ENCODE peak calls at places on chromosomes 11 and 22, in ten cellular contexts. One of them, this sample, is unnamed.

GRCh38 chr22:20858615-20859416 is at the start of the genes PI4KA and SNAP29:
- DNase-seq in colonic mucosa: peak; percentile 99
- DNase-seq in mammary epithelial cell: peak; percentile 98
- DNase-seq in fibroblast of lung: peak; percentile 98
- DNase-seq in GM12865: peak; percentile 99
- DNase-seq in body of pancreas: peak; percentile 99
- DNase-seq in choroid plexus epithelial cell: peak; percentile 99
- DNase-seq in HL-60: peak; percentile 98
- DNase-seq in left lung: peak; percentile 100
- DNase-seq in HCT116: peak; percentile 93
- DNase-seq in this sample: peak; percentile 98

GRCh38 chr11:18352581-18352980 is 30.2 kb downstream of the GTF2H1 start:
- DNase-seq in mammary epithelial cell: peak; percentile 42
- DNase-seq in HL-60: no peak
- DNase-seq in HCT116: no peak
- DNase-seq in colonic mucosa: no peak
- DNase-seq in body of pancreas: no peak
- DNase-seq in GM12865: no peak
- DNase-seq in fibroblast of lung: no peak
- DNase-seq in choroid plexus epithelial cell: peak; percentile 45
- DNase-seq in left lung: no peak
- DNase-seq in this sample: no peak

GRCh38 chr11:131883332-131883731 is 512.9 kb downstream of the NTM start:
- DNase-seq in choroid plexus epithelial cell: no peak
- DNase-seq in left lung: no peak
- DNase-seq in HL-60: no peak
- DNase-seq in HCT116: no peak
- DNase-seq in fibroblast of lung: no peak
- DNase-seq in colonic mucosa: no peak
- DNase-seq in mammary epithelial cell: no peak
- DNase-seq in GM12865: no peak
- DNase-seq in body of pancreas: no peak
- DNase-seq in this sample: no peak

GRCh38 chr11:33701302-33701701 is 676 bp upstream of the C11orf91 start:
- DNase-seq in body of pancreas: no peak
- DNase-seq in colonic mucosa: no peak
- DNase-seq in choroid plexus epithelial cell: peak; percentile 68
- DNase-seq in mammary epithelial cell: peak; percentile 91
- DNase-seq in left lung: no peak
- DNase-seq in fibroblast of lung: peak; percentile 38
- DNase-seq in GM12865: no peak
- DNase-seq in HL-60: no peak
- DNase-seq in HCT116: no peak
- DNase-seq in this sample: no peak

GRCh38 chr11:9139628-9140357 is 48.4 kb upstream of the SCUBE2 start:
- DNase-seq in choroid plexus epithelial cell: no peak
- DNase-seq in GM12865: no peak
- DNase-seq in HL-60: no peak
- DNase-seq in HCT116: no peak
- DNase-seq in body of pancreas: no peak
- DNase-seq in colonic mucosa: no peak
- DNase-seq in left lung: no peak
- DNase-seq in fibroblast of lung: no peak
- DNase-seq in mammary epithelial cell: no peak
- DNase-seq in this sample: no peak

GRCh38 chr11:66999555-66999954 is 23.4 kb upstream of the SYT12 start:
- DNase-seq in body of pancreas: no peak
- DNase-seq in choroid plexus epithelial cell: no peak
- DNase-seq in HL-60: no peak
- DNase-seq in GM12865: no peak
- DNase-seq in left lung: no peak
- DNase-seq in HCT116: no peak
- DNase-seq in fibroblast of lung: no peak
- DNase-seq in colonic mucosa: no peak
- DNase-seq in mammary epithelial cell: no peak
- DNase-seq in this sample: no peak

GRCh38 chr11:63999349-64000025 is 13.2 kb downstream of the OTUB1 start:
- DNase-seq in GM12865: peak; percentile 51
- DNase-seq in HCT116: no peak
- DNase-seq in mammary epithelial cell: peak; percentile 89
- DNase-seq in colonic mucosa: peak; percentile 79
- DNase-seq in left lung: peak; percentile 86
- DNase-seq in choroid plexus epithelial cell: peak; percentile 61
- DNase-seq in fibroblast of lung: peak; percentile 28
- DNase-seq in body of pancreas: peak; percentile 45
- DNase-seq in HL-60: no peak
- DNase-seq in this sample: peak; percentile 34

GRCh38 chr22:43880743-43881055 is 11.1 kb downstream of the PNPLA5 start:
- DNase-seq in GM12865: no peak
- DNase-seq in body of pancreas: no peak
- DNase-seq in left lung: no peak
- DNase-seq in choroid plexus epithelial cell: no peak
- DNase-seq in mammary epithelial cell: no peak
- DNase-seq in colonic mucosa: no peak
- DNase-seq in HCT116: no peak
- DNase-seq in fibroblast of lung: no peak
- DNase-seq in HL-60: no peak
- DNase-seq in this sample: no peak

GRCh38 chr11:444397-445144 is 2.8 kb upstream of the ANO9 start:
- DNase-seq in choroid plexus epithelial cell: peak; percentile 29
- DNase-seq in fibroblast of lung: peak; percentile 19
- DNase-seq in body of pancreas: peak; percentile 32
- DNase-seq in GM12865: no peak
- DNase-seq in HCT116: no peak
- DNase-seq in colonic mucosa: peak; percentile 79
- DNase-seq in HL-60: no peak
- DNase-seq in left lung: peak; percentile 71
- DNase-seq in mammary epithelial cell: peak; percentile 24
- DNase-seq in this sample: peak; percentile 18

GRCh38 chr11:75386912-75387311 is 12.4 kb upstream of the RPS3 start:
- DNase-seq in choroid plexus epithelial cell: no peak
- DNase-seq in colonic mucosa: peak; percentile 56
- DNase-seq in HCT116: no peak
- DNase-seq in fibroblast of lung: no peak
- DNase-seq in mammary epithelial cell: no peak
- DNase-seq in left lung: no peak
- DNase-seq in HL-60: no peak
- DNase-seq in GM12865: no peak
- DNase-seq in body of pancreas: no peak
- DNase-seq in this sample: no peak

GRCh38 chr11:33742249-33742851 is 6.1 kb upstream of the CD59 start:
- DNase-seq in body of pancreas: no peak
- DNase-seq in HL-60: no peak
- DNase-seq in left lung: no peak
- DNase-seq in GM12865: peak; percentile 42
- DNase-seq in mammary epithelial cell: no peak
- DNase-seq in HCT116: no peak
- DNase-seq in fibroblast of lung: peak; percentile 65
- DNase-seq in choroid plexus epithelial cell: peak; percentile 66
- DNase-seq in colonic mucosa: no peak
- DNase-seq in this sample: peak; percentile 65

GRCh38 chr11:67648140-67648795 is 2.3 kb downstream of the ACY3 start:
- DNase-seq in choroid plexus epithelial cell: no peak
- DNase-seq in colonic mucosa: no peak
- DNase-seq in fibroblast of lung: no peak
- DNase-seq in GM12865: peak; percentile 87
- DNase-seq in mammary epithelial cell: no peak
- DNase-seq in body of pancreas: peak; percentile 76
- DNase-seq in HL-60: peak; percentile 51
- DNase-seq in HCT116: peak; percentile 59
- DNase-seq in left lung: peak; percentile 70
- DNase-seq in this sample: no peak

GRCh38 chr11:5618807-5619206 is 6.0 kb upstream of the TRIM34 start:
- DNase-seq in choroid plexus epithelial cell: peak; percentile 54
- DNase-seq in left lung: no peak
- DNase-seq in HL-60: no peak
- DNase-seq in mammary epithelial cell: peak; percentile 67
- DNase-seq in fibroblast of lung: peak; percentile 53
- DNase-seq in GM12865: no peak
- DNase-seq in colonic mucosa: no peak
- DNase-seq in HCT116: no peak
- DNase-seq in body of pancreas: no peak
- DNase-seq in this sample: peak; percentile 39

GRCh38 chr11:72308226-72309073 is 64.5 kb upstream of the PHOX2A start:
- DNase-seq in colonic mucosa: no peak
- DNase-seq in HCT116: no peak
- DNase-seq in fibroblast of lung: peak; percentile 88
- DNase-seq in body of pancreas: peak; percentile 41
- DNase-seq in HL-60: no peak
- DNase-seq in GM12865: peak; percentile 9
- DNase-seq in choroid plexus epithelial cell: peak; percentile 89
- DNase-seq in left lung: no peak
- DNase-seq in mammary epithelial cell: peak; percentile 58
- DNase-seq in this sample: peak; percentile 87

GRCh38 chr11:8363924-8364323 is 100.2 kb upstream of the LMO1 start:
- DNase-seq in left lung: no peak
- DNase-seq in colonic mucosa: no peak
- DNase-seq in choroid plexus epithelial cell: no peak
- DNase-seq in HCT116: no peak
- DNase-seq in HL-60: peak; percentile 30
- DNase-seq in fibroblast of lung: peak; percentile 29
- DNase-seq in GM12865: no peak
- DNase-seq in mammary epithelial cell: no peak
- DNase-seq in body of pancreas: peak; percentile 20
- DNase-seq in this sample: peak; percentile 21

GRCh38 chr11:116169776-116170175 is 603.0 kb downstream of the BUD13 start:
- DNase-seq in body of pancreas: no peak
- DNase-seq in mammary epithelial cell: no peak
- DNase-seq in GM12865: no peak
- DNase-seq in HL-60: no peak
- DNase-seq in colonic mucosa: peak; percentile 2
- DNase-seq in left lung: no peak
- DNase-seq in choroid plexus epithelial cell: no peak
- DNase-seq in HCT116: no peak
- DNase-seq in fibroblast of lung: no peak
- DNase-seq in this sample: no peak

GRCh38 chr22:30301995-30302809 is 12.9 kb upstream of the CASTOR1 start:
- DNase-seq in mammary epithelial cell: peak; percentile 78
- DNase-seq in HL-60: peak; percentile 70
- DNase-seq in fibroblast of lung: peak; percentile 86
- DNase-seq in GM12865: peak; percentile 24
- DNase-seq in HCT116: no peak
- DNase-seq in left lung: peak; percentile 84
- DNase-seq in body of pancreas: peak; percentile 67
- DNase-seq in choroid plexus epithelial cell: peak; percentile 69
- DNase-seq in colonic mucosa: peak; percentile 74
- DNase-seq in this sample: peak; percentile 73

GRCh38 chr11:94134651-94135512 is 6.2 kb downstream of the PANX1 start:
- DNase-seq in HCT116: no peak
- DNase-seq in body of pancreas: peak; percentile 66
- DNase-seq in GM12865: peak; percentile 26
- DNase-seq in choroid plexus epithelial cell: peak; percentile 91
- DNase-seq in mammary epithelial cell: peak; percentile 90
- DNase-seq in fibroblast of lung: peak; percentile 82
- DNase-seq in HL-60: no peak
- DNase-seq in left lung: peak; percentile 45
- DNase-seq in colonic mucosa: peak; percentile 51
- DNase-seq in this sample: peak; percentile 86

GRCh38 chr22:27137809-27138400 is 480.5 kb downstream of the MIAT start:
- DNase-seq in mammary epithelial cell: no peak
- DNase-seq in body of pancreas: no peak
- DNase-seq in GM12865: no peak
- DNase-seq in choroid plexus epithelial cell: no peak
- DNase-seq in fibroblast of lung: no peak
- DNase-seq in HL-60: no peak
- DNase-seq in HCT116: no peak
- DNase-seq in left lung: peak; percentile 59
- DNase-seq in colonic mucosa: no peak
- DNase-seq in this sample: no peak

GRCh38 chr11:105000797-105001196 is 22.2 kb downstream of the CASP5 start:
- DNase-seq in HCT116: peak; percentile 19
- DNase-seq in choroid plexus epithelial cell: no peak
- DNase-seq in left lung: peak; percentile 55
- DNase-seq in colonic mucosa: no peak
- DNase-seq in body of pancreas: no peak
- DNase-seq in mammary epithelial cell: no peak
- DNase-seq in fibroblast of lung: no peak
- DNase-seq in GM12865: peak; percentile 57
- DNase-seq in HL-60: no peak
- DNase-seq in this sample: no peak
- TF ChIP-seq CTCF in HCT116: peak; percentile 75
- TF ChIP-seq CTCF in choroid plexus epithelial cell: peak; percentile 59
- TF ChIP-seq CTCF in left lung: peak; percentile 39
- TF ChIP-seq CTCF in colonic mucosa: no peak
- TF ChIP-seq CTCF in body of pancreas: peak; percentile 32
- TF ChIP-seq CTCF in mammary epithelial cell: peak; percentile 48
- TF ChIP-seq CTCF in fibroblast of lung: peak; percentile 32
- TF ChIP-seq CTCF in GM12865: peak; percentile 83
- TF ChIP-seq CTCF in HL-60: no peak
- TF ChIP-seq CTCF in this sample: peak; percentile 47

DNA sequence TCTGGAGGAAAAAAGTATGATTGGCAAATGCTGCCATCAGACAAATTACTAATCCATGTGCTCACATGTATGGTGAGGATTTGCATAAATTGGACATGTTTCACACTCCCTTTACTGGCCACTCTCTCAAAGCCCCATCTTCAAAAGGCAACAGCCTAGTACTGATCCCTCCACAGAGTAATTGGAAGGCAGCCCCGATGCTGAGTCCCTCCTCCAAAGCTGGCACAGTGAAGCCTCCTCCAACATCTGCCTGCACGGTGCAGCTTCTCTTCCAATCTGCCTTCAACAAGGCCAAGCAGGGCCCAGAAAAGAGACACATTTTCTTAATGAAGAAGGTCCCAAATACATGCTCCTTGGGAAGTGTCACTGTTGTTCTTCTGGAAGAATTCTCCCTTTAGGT is 350.6 kb downstream of the OPCML start:
- DNase-seq in body of pancreas: no peak
- DNase-seq in HL-60: no peak
- DNase-seq in HCT116: no peak
- DNase-seq in left lung: no peak
- DNase-seq in colonic mucosa: no peak
- DNase-seq in choroid plexus epithelial cell: no peak
- DNase-seq in fibroblast of lung: no peak
- DNase-seq in mammary epithelial cell: no peak
- DNase-seq in GM12865: no peak
- DNase-seq in this sample: no peak
- H3K4me3 ChIP-seq in body of pancreas: no peak overlapping the region
- H3K4me3 ChIP-seq in HL-60: no peak overlapping the region
- H3K4me3 ChIP-seq in HCT116: no peak overlapping the region
- H3K4me3 ChIP-seq in left lung: no peak overlapping the region
- H3K4me3 ChIP-seq in colonic mucosa: no peak overlapping the region
- H3K4me3 ChIP-seq in choroid plexus epithelial cell: no peak overlapping the region
- H3K4me3 ChIP-seq in fibroblast of lung: no peak overlapping the region
- H3K4me3 ChIP-seq in mammary epithelial cell: no peak overlapping the region
- H3K4me3 ChIP-seq in GM12865: no peak overlapping the region
- H3K4me3 ChIP-seq in this sample: no peak overlapping the region

GRCh38 chr11:84524422-84525051 is 1102.6 kb downstream of the DLG2 start:
- DNase-seq in HL-60: no peak
- DNase-seq in mammary epithelial cell: no peak
- DNase-seq in left lung: no peak
- DNase-seq in GM12865: peak; percentile 10
- DNase-seq in body of pancreas: no peak
- DNase-seq in HCT116: no peak
- DNase-seq in choroid plexus epithelial cell: peak; percentile 62
- DNase-seq in fibroblast of lung: peak; percentile 44
- DNase-seq in colonic mucosa: no peak
- DNase-seq in this sample: peak; percentile 74
- TF ChIP-seq CTCF in HL-60: no peak
- TF ChIP-seq CTCF in mammary epithelial cell: peak; percentile 44
- TF ChIP-seq CTCF in left lung: peak; percentile 40
- TF ChIP-seq CTCF in GM12865: no peak
- TF ChIP-seq CTCF in body of pancreas: peak; percentile 30
- TF ChIP-seq CTCF in HCT116: peak; percentile 25
- TF ChIP-seq CTCF in choroid plexus epithelial cell: peak; percentile 67
- TF ChIP-seq CTCF in fibroblast of lung: peak; percentile 51
- TF ChIP-seq CTCF in colonic mucosa: no peak
- TF ChIP-seq CTCF in this sample: peak; percentile 58

GRCh38 chr11:35464308-35464707 is 45.0 kb upstream of the SLC1A2 start:
- DNase-seq in HL-60: no peak
- DNase-seq in colonic mucosa: no peak
- DNase-seq in fibroblast of lung: peak; percentile 21
- DNase-seq in left lung: no peak
- DNase-seq in body of pancreas: no peak
- DNase-seq in choroid plexus epithelial cell: no peak
- DNase-seq in GM12865: no peak
- DNase-seq in mammary epithelial cell: peak; percentile 12
- DNase-seq in HCT116: no peak
- DNase-seq in this sample: no peak
- H3K4me3 ChIP-seq in HL-60: no peak overlapping the region
- H3K4me3 ChIP-seq in colonic mucosa: no peak overlapping the region
- H3K4me3 ChIP-seq in fibroblast of lung: no peak overlapping the region
- H3K4me3 ChIP-seq in left lung: no peak overlapping the region
- H3K4me3 ChIP-seq in body of pancreas: no peak overlapping the region
- H3K4me3 ChIP-seq in choroid plexus epithelial cell: no peak overlapping the region
- H3K4me3 ChIP-seq in GM12865: no peak overlapping the region
- H3K4me3 ChIP-seq in mammary epithelial cell: no peak overlapping the region
- H3K4me3 ChIP-seq in HCT116: no peak overlapping the region
- H3K4me3 ChIP-seq in this sample: no peak overlapping the region

This sample was measured in cardiac fibroblast.